ENCODE peak calls at places on chromosomes 5 and 9, in five cellular contexts. One of them, this sample, is unnamed.

GRCh38 chr9:104868687-104869404 is 59.1 kb downstream of the ABCA1 start:
- DNase-seq in globus pallidus: peak; percentile 67
- DNase-seq in T-cell: no peak
- DNase-seq in head of caudate nucleus: no peak
- DNase-seq in mucosa of gallbladder: peak; percentile 70
- DNase-seq in this sample: peak; percentile 91

GRCh38 chr5:149240354-149240998 is 31.2 kb upstream of the AFAP1L1 start:
- DNase-seq in globus pallidus: no peak
- DNase-seq in T-cell: peak; percentile 70
- DNase-seq in head of caudate nucleus: no peak
- DNase-seq in mucosa of gallbladder: peak; percentile 64
- DNase-seq in this sample: no peak

GRCh38 chr5:179841621-179842020 is 17.0 kb downstream of the MRNIP start:
- DNase-seq in globus pallidus: no peak
- DNase-seq in T-cell: no peak
- DNase-seq in head of caudate nucleus: no peak
- DNase-seq in mucosa of gallbladder: no peak
- DNase-seq in this sample: no peak

GRCh38 chr5:178504340-178504960 is 85.7 kb downstream of the COL23A1 start:
- DNase-seq in globus pallidus: no peak
- DNase-seq in T-cell: no peak
- DNase-seq in head of caudate nucleus: no peak
- DNase-seq in mucosa of gallbladder: no peak
- DNase-seq in this sample: no peak

GRCh38 chr9:536597-537511 is 304.6 kb upstream of the DMRT1 start:
- DNase-seq in globus pallidus: no peak
- DNase-seq in T-cell: no peak
- DNase-seq in head of caudate nucleus: no peak
- DNase-seq in mucosa of gallbladder: no peak
- DNase-seq in this sample: no peak

GRCh38 chr9:126515001-126515872 is 98.5 kb upstream of the LMX1B start:
- DNase-seq in globus pallidus: no peak
- DNase-seq in T-cell: no peak
- DNase-seq in head of caudate nucleus: no peak
- DNase-seq in mucosa of gallbladder: no peak
- DNase-seq in this sample: no peak

GRCh38 chr9:109440797-109441287 is 57.3 kb downstream of the PTPN3 start:
- DNase-seq in globus pallidus: peak; percentile 70
- DNase-seq in T-cell: peak; percentile 8
- DNase-seq in head of caudate nucleus: peak; percentile 46
- DNase-seq in mucosa of gallbladder: peak; percentile 30
- DNase-seq in this sample: peak; percentile 86

GRCh38 chr5:36300181-36300926 is 1.3 kb downstream of the RANBP3L start:
- DNase-seq in globus pallidus: no peak
- DNase-seq in T-cell: no peak
- DNase-seq in head of caudate nucleus: no peak
- DNase-seq in mucosa of gallbladder: no peak
- DNase-seq in this sample: no peak

GRCh38 chr9:98171176-98171925 is 21.1 kb downstream of the CORO2A start:
- DNase-seq in globus pallidus: no peak
- DNase-seq in T-cell: no peak
- DNase-seq in head of caudate nucleus: no peak
- DNase-seq in mucosa of gallbladder: no peak
- DNase-seq in this sample: peak; percentile 71

GRCh38 chr9:9469271-9469670 is 1143.5 kb downstream of the PTPRD start:
- DNase-seq in globus pallidus: no peak
- DNase-seq in T-cell: no peak
- DNase-seq in head of caudate nucleus: no peak
- DNase-seq in mucosa of gallbladder: no peak
- DNase-seq in this sample: no peak

GRCh38 chr5:72817076-72817476 is 615 bp downstream of the TNPO1 start:
- DNase-seq in globus pallidus: peak; percentile 70
- DNase-seq in T-cell: peak; percentile 18
- DNase-seq in head of caudate nucleus: peak; percentile 54
- DNase-seq in mucosa of gallbladder: peak; percentile 34
- DNase-seq in this sample: peak; percentile 81

GRCh38 chr5:135551593-135552447 is 16.1 kb upstream of the NEUROG1 start:
- DNase-seq in globus pallidus: peak; percentile 60
- DNase-seq in T-cell: peak; percentile 40
- DNase-seq in head of caudate nucleus: peak; percentile 64
- DNase-seq in mucosa of gallbladder: peak; percentile 81
- DNase-seq in this sample: peak; percentile 82

GRCh38 chr9:97593960-97594359 is 39.2 kb downstream of the TSTD2 start:
- DNase-seq in globus pallidus: no peak
- DNase-seq in T-cell: no peak
- DNase-seq in head of caudate nucleus: no peak
- DNase-seq in mucosa of gallbladder: no peak
- DNase-seq in this sample: no peak

GRCh38 chr5:28548856-28549255 is 1510.5 kb upstream of the CDH9 start:
- DNase-seq in globus pallidus: no peak
- DNase-seq in T-cell: no peak
- DNase-seq in head of caudate nucleus: no peak
- DNase-seq in mucosa of gallbladder: no peak
- DNase-seq in this sample: no peak

GRCh38 chr9:20188616-20189212 is 399.9 kb upstream of the SLC24A2 start:
- DNase-seq in globus pallidus: no peak
- DNase-seq in T-cell: no peak
- DNase-seq in head of caudate nucleus: no peak
- DNase-seq in mucosa of gallbladder: no peak
- DNase-seq in this sample: no peak

GRCh38 chr9:22211588-22212360 is 202.7 kb upstream of the CDKN2B start:
- DNase-seq in globus pallidus: no peak
- DNase-seq in T-cell: no peak
- DNase-seq in head of caudate nucleus: no peak
- DNase-seq in mucosa of gallbladder: no peak
- DNase-seq in this sample: no peak

GRCh38 chr9:2809692-2810423 is 34.0 kb downstream of the PUM3 start:
- DNase-seq in globus pallidus: peak; percentile 6
- DNase-seq in T-cell: no peak
- DNase-seq in head of caudate nucleus: no peak
- DNase-seq in mucosa of gallbladder: peak; percentile 36
- DNase-seq in this sample: peak; percentile 85

GRCh38 chr9:4297151-4297794 is 2.6 kb downstream of the GLIS3 start:
- DNase-seq in globus pallidus: peak; percentile 68
- DNase-seq in T-cell: peak; percentile 18
- DNase-seq in head of caudate nucleus: peak; percentile 30
- DNase-seq in mucosa of gallbladder: peak; percentile 82
- DNase-seq in this sample: peak; percentile 88

GRCh38 chr9:33778700-33779351 is 16.5 kb upstream of the PRSS3 start:
- DNase-seq in globus pallidus: peak; percentile 33
- DNase-seq in T-cell: peak; percentile 37
- DNase-seq in head of caudate nucleus: peak; percentile 26
- DNase-seq in mucosa of gallbladder: peak; percentile 56
- DNase-seq in this sample: peak; percentile 71

GRCh38 chr5:123537845-123538244 is 25.9 kb downstream of the CSNK1G3 start:
- DNase-seq in globus pallidus: no peak
- DNase-seq in T-cell: no peak
- DNase-seq in head of caudate nucleus: no peak
- DNase-seq in mucosa of gallbladder: no peak
- DNase-seq in this sample: no peak

GRCh38 chr9:36316629-36317317 is 58.5 kb upstream of the GNE start:
- DNase-seq in globus pallidus: peak; percentile 98
- DNase-seq in T-cell: no peak
- DNase-seq in head of caudate nucleus: peak; percentile 81
- DNase-seq in mucosa of gallbladder: peak; percentile 40
- DNase-seq in this sample: no peak

GRCh38 chr5:61964199-61964598 is 341.8 kb upstream of the KIF2A start:
- DNase-seq in globus pallidus: no peak
- DNase-seq in T-cell: no peak
- DNase-seq in head of caudate nucleus: no peak
- DNase-seq in mucosa of gallbladder: no peak
- DNase-seq in this sample: no peak

GRCh38 chr9:16532681-16533450 is 337.6 kb downstream of the BNC2 start:
- DNase-seq in globus pallidus: no peak
- DNase-seq in T-cell: no peak
- DNase-seq in head of caudate nucleus: no peak
- DNase-seq in mucosa of gallbladder: no peak
- DNase-seq in this sample: no peak

GRCh38 chr5:142517840-142518239 is 168.1 kb downstream of the FGF1 start:
- DNase-seq in globus pallidus: no peak
- DNase-seq in T-cell: no peak
- DNase-seq in head of caudate nucleus: no peak
- DNase-seq in mucosa of gallbladder: no peak
- DNase-seq in this sample: no peak

GRCh38 chr9:74953235-74953741 is 576 bp upstream of the C9orf40 start:
- DNase-seq in globus pallidus: peak; percentile 13
- DNase-seq in T-cell: no peak
- DNase-seq in head of caudate nucleus: no peak
- DNase-seq in mucosa of gallbladder: no peak
- DNase-seq in this sample: peak; percentile 52

GRCh38 chr5:176846335-176847140 is 36.2 kb downstream of the UNC5A start:
- DNase-seq in globus pallidus: no peak
- DNase-seq in T-cell: no peak
- DNase-seq in head of caudate nucleus: no peak
- DNase-seq in mucosa of gallbladder: no peak
- DNase-seq in this sample: no peak

GRCh38 chr5:134003064-134003956 is 1.5 kb downstream of the VDAC1 start:
- DNase-seq in globus pallidus: no peak
- DNase-seq in T-cell: peak; percentile 15
- DNase-seq in head of caudate nucleus: no peak
- DNase-seq in mucosa of gallbladder: no peak
- DNase-seq in this sample: no peak

GRCh38 chr9:129237195-129237611 is 59.1 kb upstream of the IER5L start:
- DNase-seq in globus pallidus: no peak
- DNase-seq in T-cell: peak; percentile 13
- DNase-seq in head of caudate nucleus: peak; percentile 23
- DNase-seq in mucosa of gallbladder: no peak
- DNase-seq in this sample: peak; percentile 90

GRCh38 chr5:14034991-14035390 is 90.5 kb upstream of the DNAH5 start:
- DNase-seq in globus pallidus: no peak
- DNase-seq in T-cell: no peak
- DNase-seq in head of caudate nucleus: no peak
- DNase-seq in mucosa of gallbladder: no peak
- DNase-seq in this sample: no peak

GRCh38 chr5:115810776-115811175 is 5.7 kb downstream of the CDO1 start:
- DNase-seq in globus pallidus: no peak
- DNase-seq in T-cell: no peak
- DNase-seq in head of caudate nucleus: no peak
- DNase-seq in mucosa of gallbladder: no peak
- DNase-seq in this sample: no peak

GRCh38 chr5:56625577-56625976 is 189.8 kb upstream of the MAP3K1 start:
- DNase-seq in globus pallidus: no peak
- DNase-seq in T-cell: no peak
- DNase-seq in head of caudate nucleus: no peak
- DNase-seq in mucosa of gallbladder: no peak
- DNase-seq in this sample: no peak

GRCh38 chr9:96246267-96246671 is 55.7 kb downstream of the HSD17B3 start:
- DNase-seq in globus pallidus: no peak
- DNase-seq in T-cell: no peak
- DNase-seq in head of caudate nucleus: no peak
- DNase-seq in mucosa of gallbladder: no peak
- DNase-seq in this sample: no peak

GRCh38 chr9:132793606-132794580 is 84.2 kb downstream of the AK8 start:
- DNase-seq in globus pallidus: no peak
- DNase-seq in T-cell: no peak
- DNase-seq in head of caudate nucleus: no peak
- DNase-seq in mucosa of gallbladder: no peak
- DNase-seq in this sample: peak; percentile 40

GRCh38 chr5:73908846-73909245 is 282.9 kb downstream of the ARHGEF28 start:
- DNase-seq in globus pallidus: no peak
- DNase-seq in T-cell: no peak
- DNase-seq in head of caudate nucleus: no peak
- DNase-seq in mucosa of gallbladder: no peak
- DNase-seq in this sample: no peak

GRCh38 chr5:175700991-175701390 is 43.1 kb downstream of the HRH2 start:
- DNase-seq in globus pallidus: no peak
- DNase-seq in T-cell: no peak
- DNase-seq in head of caudate nucleus: no peak
- DNase-seq in mucosa of gallbladder: no peak
- DNase-seq in this sample: no peak

GRCh38 chr5:151607304-151607703 is 16.2 kb upstream of the FAT2 start:
- DNase-seq in globus pallidus: no peak
- DNase-seq in T-cell: no peak
- DNase-seq in head of caudate nucleus: no peak
- DNase-seq in mucosa of gallbladder: no peak
- DNase-seq in this sample: no peak

GRCh38 chr9:80957806-80958205 is 731.5 kb downstream of the TLE1 start:
- DNase-seq in globus pallidus: no peak
- DNase-seq in T-cell: no peak
- DNase-seq in head of caudate nucleus: no peak
- DNase-seq in mucosa of gallbladder: no peak
- DNase-seq in this sample: no peak

GRCh38 chr9:134486127-134486995 is 155.2 kb upstream of the COL5A1 start:
- DNase-seq in globus pallidus: no peak
- DNase-seq in T-cell: no peak
- DNase-seq in head of caudate nucleus: no peak
- DNase-seq in mucosa of gallbladder: no peak
- DNase-seq in this sample: no peak

GRCh38 chr9:95807326-95807947 is 68.1 kb upstream of the ERCC6L2 start:
- DNase-seq in globus pallidus: no peak
- DNase-seq in T-cell: no peak
- DNase-seq in head of caudate nucleus: no peak
- DNase-seq in mucosa of gallbladder: peak; percentile 30
- DNase-seq in this sample: no peak

This sample was measured in islet precursor cell.